ENCODE peak calls at places on chromosomes 16 and 17, in nine cellular contexts. H, G, Y, C, F, R, K, Q and A are unnamed samples.

GRCh38 chr17:27338536-27338985 is 44.6 kb downstream of the WSB1 start:
- DNase-seq in Y (no peak), C (no peak), R (no peak), F (no peak), Q (no peak), H (no peak), G (peak), K (no peak), A (no peak)

GRCh38 chr16:80197790-80198201 is 343.0 kb upstream of the DYNLRB2 start:
- DNase-seq in G (no peak), C (peak), Q (peak), Y (peak), F (no peak), H (peak), K (peak), R (peak), A (peak)

GRCh38 chr17:6526362-6527152 is 29.8 kb downstream of the PITPNM3 start:
- DNase-seq in F (no peak), C (no peak), Q (peak), Y (no peak), R (peak), G (no peak), H (no peak), K (peak), A (no peak)

GRCh38 chr17:76079577-76080206 is 710 bp downstream of the ZACN start:
- DNase-seq in F (no peak), Y (no peak), Q (no peak), R (no peak), G (no peak), K (no peak), H (no peak), C (no peak), A (no peak)

GRCh38 chr16:13697013-13697412 is 222.9 kb upstream of the ERCC4 start:
- DNase-seq in Q (no peak), H (no peak), K (no peak), C (no peak), G (no peak), F (no peak), R (no peak), Y (no peak), A (no peak)

GRCh38 chr16:74608944-74609343 is 2.0 kb upstream of the GLG1 start:
- DNase-seq in G (no peak), R (no peak), K (no peak), H (no peak), Q (no peak), Y (no peak), F (no peak), C (peak), A (no peak)

GRCh38 chr16:65510241-65510640 is 388.4 kb upstream of the CDH11 start:
- DNase-seq in C (no peak), Y (no peak), H (no peak), R (no peak), K (no peak), F (no peak), Q (no peak), G (no peak), A (no peak)

GRCh38 chr17:48548687-48549621 is 4.0 kb upstream of the HOXB2 start:
- DNase-seq in G (no peak), Y (no peak), R (no peak), Q (no peak), H (no peak), C (no peak), F (no peak), K (peak), A (no peak)

GRCh38 chr16:89723279-89724250 is 2.2 kb downstream of the ZNF276 start:
- DNase-seq in K (peak), G (no peak), R (peak), Q (no peak), Y (no peak), C (no peak), F (no peak), H (no peak), A (no peak)

GRCh38 chr17:28279411-28279810 is 39.6 kb upstream of the TMEM97 start:
- DNase-seq in H (no peak), K (peak), Y (no peak), G (no peak), R (peak), F (no peak), C (peak), Q (peak), A (peak)

GRCh38 chr16:8623634-8624033 is 2.1 kb downstream of the METTL22 start:
- DNase-seq in H (no peak), F (no peak), Y (no peak), R (no peak), C (no peak), G (no peak), Q (peak), K (peak), A (no peak)

GRCh38 chr17:76793775-76794174 is 55.9 kb downstream of the MFSD11 start:
- DNase-seq in K (peak), Q (peak), R (peak), Y (no peak), H (peak), G (peak), C (peak), F (no peak), A (no peak)

GRCh38 chr16:26795184-26795583 is 271.5 kb upstream of the C16orf82 start:
- DNase-seq in Y (no peak), K (no peak), F (no peak), C (no peak), Q (no peak), R (no peak), G (no peak), H (no peak), A (no peak)

GRCh38 chr16:80935691-80936090 is 71.0 kb downstream of the CMC2 start:
- DNase-seq in Y (no peak), H (no peak), Q (no peak), G (no peak), R (no peak), K (no peak), C (no peak), F (no peak), A (no peak)

GRCh38 chr17:61404702-61405046 is 5.0 kb downstream of the TBX2 start:
- DNase-seq in Y (no peak), R (no peak), C (no peak), F (no peak), K (no peak), H (no peak), G (no peak), Q (no peak), A (no peak)

GRCh38 chr16:73399486-73399885 is 351.6 kb upstream of the ZFHX3 start:
- DNase-seq in F (no peak), Q (no peak), C (no peak), G (no peak), K (no peak), R (no peak), H (no peak), Y (no peak), A (no peak)

GRCh38 chr17:2856727-2857126 is 60.5 kb downstream of the RAP1GAP2 start:
- DNase-seq in Y (no peak), K (no peak), R (no peak), C (no peak), G (no peak), F (no peak), Q (no peak), H (no peak), A (no peak)

GRCh38 chr17:48123111-48123510 is 15.5 kb downstream of the SNX11 start:
- DNase-seq in Y (no peak), F (no peak), G (no peak), K (no peak), C (no peak), R (no peak), H (no peak), Q (no peak), A (no peak)

GRCh38 chr17:38601539-38602351 is 4.0 kb downstream of the SRCIN1 start:
- DNase-seq in Q (no peak), C (no peak), K (no peak), R (peak), G (no peak), Y (no peak), H (peak), F (no peak), A (no peak)

GRCh38 chr17:338442-339192 is 14.0 kb downstream of the RPH3AL start:
- DNase-seq in R (no peak), C (no peak), K (no peak), H (no peak), Q (peak), Y (no peak), F (no peak), G (no peak), A (no peak)

GRCh38 chr17:76268991-76269981 is 4.1 kb downstream of the UBALD2 start:
- DNase-seq in K (no peak), G (no peak), R (no peak), F (no peak), H (no peak), Q (no peak), C (no peak), Y (no peak), A (no peak)

GRCh38 chr17:5097101-5097834 is 14.4 kb downstream of the ZNF232 start:
- DNase-seq in F (peak), R (no peak), G (no peak), C (no peak), Q (no peak), Y (no peak), K (no peak), H (no peak), A (no peak)

GRCh38 chr17:3030096-3030495 is 33.3 kb downstream of the OR1D5 start:
- DNase-seq in C (peak), G (no peak), H (no peak), F (no peak), Q (peak), R (peak), K (peak), Y (peak), A (no peak)

GRCh38 chr17:5702951-5703510 is 118.7 kb upstream of the NLRP1 start:
- DNase-seq in C (no peak), K (no peak), H (no peak), G (no peak), Q (no peak), F (no peak), R (no peak), Y (no peak), A (no peak)

GRCh38 chr17:55424893-55425540 is 3.4 kb upstream of the MMD start:
- DNase-seq in H (no peak), F (no peak), K (no peak), G (no peak), R (no peak), Y (no peak), Q (no peak), C (no peak), A (no peak)

GRCh38 chr17:30961213-30962188 is 9.3 kb upstream of the RNF135 start:
- DNase-seq in F (no peak), C (peak), Y (no peak), Q (peak), R (peak), K (peak), H (no peak), G (peak), A (no peak)

GRCh38 chr17:3963214-3964201 is 729 bp downstream of the ATP2A3 start:
- DNase-seq in G (peak), C (no peak), F (no peak), R (no peak), Y (no peak), K (no peak), Q (no peak), H (no peak), A (no peak)

GRCh38 chr17:36463916-36464764 is 22.3 kb upstream of the ZNHIT3 start:
- DNase-seq in H (peak), F (no peak), K (peak), G (peak), Y (peak), R (peak), Q (peak), C (peak), A (no peak)

GRCh38 chr17:6426356-6427101 is 8.4 kb downstream of the AIPL1 start:
- DNase-seq in H (no peak), R (no peak), C (no peak), F (no peak), K (no peak), Q (no peak), Y (no peak), G (no peak), A (no peak)

GRCh38 chr16:86294535-86294934 is 215.8 kb upstream of the FOXF1 start:
- DNase-seq in H (no peak), K (no peak), G (no peak), F (no peak), Y (no peak), Q (peak), C (no peak), R (peak), A (peak)

GRCh38 chr17:42484304-42484703 is 25.6 kb downstream of the ATP6V0A1 start:
- DNase-seq in Q (no peak), Y (no peak), R (no peak), F (no peak), G (peak), K (no peak), C (no peak), H (no peak), A (no peak)

GRCh38 chr17:82881900-82882714 is 42.3 kb upstream of the ZNF750 start:
- DNase-seq in K (no peak), R (peak), H (no peak), G (no peak), Q (peak), C (no peak), Y (peak), F (peak), A (no peak)

DNA sequence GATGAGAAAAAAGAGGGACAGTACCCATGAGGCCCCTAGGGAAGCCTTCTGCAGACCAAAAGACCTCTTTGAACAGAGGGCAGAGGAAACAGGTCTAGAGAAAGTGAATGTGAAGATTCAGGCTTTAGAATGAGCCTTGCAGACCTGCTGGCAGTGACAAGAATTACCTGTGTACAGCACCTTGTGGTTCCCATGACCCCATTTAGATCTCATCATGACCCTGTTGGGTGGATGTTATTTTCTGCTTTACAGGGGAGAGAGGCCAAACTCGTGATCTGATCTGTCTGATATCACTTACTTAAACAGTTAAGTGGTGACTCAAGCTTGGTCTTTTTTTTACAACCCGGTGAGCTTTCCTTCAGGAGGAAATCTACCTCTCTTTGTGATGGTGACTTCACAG is 81.9 kb downstream of the UTP18 start:
- DNase-seq in F (no peak), G (no peak), Q (no peak), Y (no peak), R (no peak), H (no peak), C (no peak), K (no peak), A (no peak)
- H3K4me3 ChIP-seq in F (no peak), G (no peak), Q (no peak), Y (no peak), R (no peak), H (no peak), C (no peak), K (no peak), A (no peak)

GRCh38 chr17:50480142-50480764 is 1.6 kb downstream of the RSAD1 start:
- DNase-seq in G (no peak), F (no peak), K (no peak), R (no peak), Y (no peak), H (no peak), Q (no peak), C (no peak), A (no peak)
- H3K4me3 ChIP-seq in G (no peak), F (no peak), K (no peak), R (peak), Y (no peak), H (no peak), Q (no peak), C (no peak), A (no peak)

GRCh38 chr16:70527315-70527996 is 3.8 kb downstream of the SF3B3 start:
- DNase-seq in H (no peak), K (no peak), R (no peak), F (no peak), C (no peak), Y (no peak), Q (no peak), G (no peak), A (no peak)
- H3K4me3 ChIP-seq in H (no peak), K (no peak), R (no peak), F (no peak), C (no peak), Y (no peak), Q (no peak), G (no peak), A (no peak)

GRCh38 chr17:58516644-58517377 is 2.4 kb upstream of the MTMR4 start:
- DNase-seq in Q (no peak), H (no peak), C (no peak), R (no peak), Y (no peak), K (no peak), G (no peak), F (no peak), A (no peak)

GRCh38 chr17:58514795-58515157 is 338 bp upstream of the MTMR4 start:
- DNase-seq in Y (no peak), F (no peak), Q (no peak), G (no peak), C (no peak), H (no peak), R (no peak), K (no peak), A (no peak)

GRCh38 chr17:58513391-58513912 is 986 bp downstream of the MTMR4 start:
- DNase-seq in Y (no peak), G (no peak), H (no peak), C (no peak), F (no peak), K (no peak), R (no peak), Q (no peak), A (no peak)

GRCh38 chr17:58515286-58515685 is 848 bp upstream of the MTMR4 start:
- DNase-seq in K (no peak), R (no peak), Y (no peak), F (no peak), H (no peak), C (no peak), Q (no peak), G (no peak), A (no peak)

GRCh38 chr17:58513913-58514794 is at the start of gene MTMR4:
- DNase-seq in H (peak), R (peak), C (peak), F (peak), K (peak), Y (peak), Q (peak), G (peak), A (no peak)
- H3K4me3 ChIP-seq in H (peak), R (peak), C (peak), F (peak), K (peak), Y (peak), Q (peak), G (peak), A (peak)

GRCh38 chr17:64387145-64387473 is 3.6 kb downstream of the PECAM1 start:
- DNase-seq in C (no peak), Q (no peak), R (no peak), G (no peak), Y (no peak), F (no peak), H (no peak), K (no peak), A (no peak)
- H3K4me3 ChIP-seq in C (no peak), Q (no peak), R (no peak), G (no peak), Y (no peak), F (peak), H (no peak), K (no peak), A (no peak)

GRCh38 chr16:88700322-88700635 is 5.9 kb downstream of the RNF166 start:
- DNase-seq in Q (no peak), K (no peak), Y (no peak), F (no peak), R (no peak), G (no peak), C (no peak), H (no peak), A (no peak)

GRCh38 chr16:88701541-88702363 is 4.5 kb downstream of the RNF166 start:
- DNase-seq in Y (no peak), C (no peak), Q (no peak), H (no peak), F (no peak), G (no peak), R (no peak), K (no peak), A (no peak)

GRCh38 chr16:88700636-88701482 is 5.3 kb downstream of the RNF166 start:
- DNase-seq in R (peak), G (peak), H (no peak), C (peak), Q (peak), K (peak), F (peak), Y (peak), A (peak)

GRCh38 chr16:88703486-88704309 is 2.5 kb downstream of the RNF166 start:
- DNase-seq in K (peak), H (no peak), Q (no peak), Y (no peak), R (no peak), C (no peak), G (no peak), F (no peak), A (no peak)

DNA sequence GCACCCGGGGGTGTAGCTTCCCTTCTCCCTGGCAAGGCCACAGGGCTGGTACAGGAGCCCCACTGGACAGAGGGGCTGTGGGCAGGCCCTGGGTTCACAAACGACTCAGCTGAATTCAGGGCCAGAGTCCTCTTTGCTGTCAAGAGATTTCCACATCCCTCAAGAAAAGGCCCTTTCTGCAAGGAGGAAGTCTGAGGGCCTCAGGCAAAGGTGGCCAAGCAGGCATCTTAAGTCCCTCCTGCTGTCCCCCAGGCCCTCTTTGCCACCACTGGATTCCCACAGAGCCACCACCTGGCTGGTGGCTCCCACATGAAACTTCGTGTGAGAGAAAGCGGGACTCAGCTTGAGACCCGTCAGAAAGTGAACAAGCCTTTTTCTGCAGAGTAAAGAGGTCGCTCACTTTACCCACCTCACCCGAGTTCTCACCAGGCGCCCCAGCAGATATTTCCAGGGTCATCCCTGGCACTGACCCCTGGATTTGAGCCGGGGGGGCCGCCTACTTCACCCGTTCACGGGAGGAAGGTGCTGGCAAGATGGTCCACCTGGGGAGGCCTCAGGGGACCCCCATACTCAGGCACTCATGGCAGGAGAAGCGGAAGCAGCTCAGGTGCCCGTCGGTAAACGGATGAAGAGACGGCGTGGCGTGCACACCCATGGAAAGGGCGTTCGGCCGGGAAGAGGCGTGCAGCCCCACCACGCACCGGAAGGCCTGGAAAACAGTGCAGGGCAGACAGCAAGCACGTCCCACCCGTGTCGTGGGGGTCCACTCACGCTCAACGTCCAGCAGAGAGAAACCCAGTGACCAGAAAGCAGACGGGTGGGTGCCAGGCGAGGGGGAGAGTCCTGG is 3.6 kb downstream of the RNF166 start:
- DNase-seq in Q (no peak), H (no peak), F (no peak), C (no peak), R (no peak), K (no peak), Y (no peak), G (no peak), A (no peak)
- H3K4me3 ChIP-seq in Q (no peak), H (no peak), F (no peak), C (no peak), R (no peak), K (no peak), Y (no peak), G (no peak), A (no peak)

GRCh38 chr17:32265192-32265895 is at the start of gene RHBDL3:
- DNase-seq in Y (no peak), C (no peak), Q (no peak), G (peak), F (peak), H (peak), R (no peak), K (no peak), A (no peak)
- H3K4me3 ChIP-seq in Y (peak), C (peak), Q (peak), G (peak), F (peak), H (peak), R (peak), K (peak), A (peak)

GRCh38 chr16:50888486-50889261 is 146.8 kb downstream of the CYLD start:
- DNase-seq in R (no peak), Y (no peak), F (no peak), Q (no peak), H (no peak), C (no peak), K (no peak), G (no peak), A (no peak)
- H3K4me3 ChIP-seq in R (no peak), Y (no peak), F (no peak), Q (no peak), H (no peak), C (no peak), K (no peak), G (no peak), A (no peak)